ENCODE peak calls at places on chromosomes 12 and 14, in four cellular contexts. C is fibroblast of mammary gland, Y is AG04450, T is fibroblast of lung. K is an unnamed sample.

GRCh38 chr14:106518054-106518943 is 991.9 kb downstream of the TMEM121 start:
- DNase-seq in C (no peak), Y (no peak), T (no peak), K (no peak)

GRCh38 chr14:93160353-93160801 is 24.3 kb downstream of the MOAP1 start:
- DNase-seq in C (peak), Y (no peak), T (no peak), K (peak)

GRCh38 chr14:70416717-70417349 is at the start of gene SYNJ2BP:
- DNase-seq in C (peak), Y (peak), T (peak), K (peak)

GRCh38 chr14:58898655-58899316 is 261.0 kb downstream of the DACT1 start:
- DNase-seq in C (peak), Y (peak), T (peak), K (peak)

GRCh38 chr12:109088818-109089217 is 4.5 kb downstream of the ALKBH2 start:
- DNase-seq in C (peak), Y (no peak), T (no peak), K (no peak)

GRCh38 chr12:119296535-119296934 is 38.0 kb upstream of the CCDC60 start:
- DNase-seq in C (no peak), Y (no peak), T (no peak), K (no peak)

GRCh38 chr12:20367731-20368652 is at the start of gene PDE3A:
- DNase-seq in C (peak), Y (no peak), T (peak), K (peak)

GRCh38 chr12:25434493-25434892 is 118.6 kb downstream of the LMNTD1 start:
- DNase-seq in C (no peak), Y (no peak), T (no peak), K (no peak)

GRCh38 chr12:92585106-92585775 is 117.5 kb upstream of the PLEKHG7 start:
- DNase-seq in C (no peak), Y (no peak), T (no peak), K (no peak)

GRCh38 chr12:77402726-77403125 is 337.4 kb upstream of the E2F7 start:
- DNase-seq in C (peak), Y (no peak), T (peak), K (peak)

GRCh38 chr14:26589998-26590397 is 7.8 kb downstream of the NOVA1 start:
- DNase-seq in C (no peak), Y (no peak), T (no peak), K (no peak)

GRCh38 chr14:99395904-99396530 is 84.6 kb downstream of the SETD3 start:
- DNase-seq in C (peak), Y (no peak), T (peak), K (peak)

GRCh38 chr12:96247567-96247962 is 53.4 kb downstream of the ELK3 start:
- DNase-seq in C (peak), Y (no peak), T (peak), K (no peak)

GRCh38 chr12:131139363-131140068 is 185.8 kb downstream of the ADGRD1 start:
- DNase-seq in C (no peak), Y (no peak), T (no peak), K (no peak)

GRCh38 chr12:130924946-130925345 is 28.8 kb upstream of the ADGRD1 start:
- DNase-seq in C (no peak), Y (no peak), T (no peak), K (no peak)

GRCh38 chr12:92574046-92574783 is 128.6 kb upstream of the PLEKHG7 start:
- DNase-seq in C (peak), Y (no peak), T (peak), K (peak)

GRCh38 chr14:92651793-92652382 is 96.5 kb downstream of the LGMN start:
- DNase-seq in C (no peak), Y (no peak), T (no peak), K (no peak)

GRCh38 chr12:51242150-51242549 is 3.5 kb downstream of the DAZAP2 start:
- DNase-seq in C (no peak), Y (no peak), T (no peak), K (no peak)

GRCh38 chr12:52391618-52392002 is 6.2 kb upstream of the KRT84 start:
- DNase-seq in C (peak), Y (no peak), T (peak), K (no peak)

GRCh38 chr12:26782372-26783132 is 50.4 kb downstream of the ITPR2 start:
- DNase-seq in C (no peak), Y (no peak), T (no peak), K (no peak)

GRCh38 chr14:59028476-59029202 is 159.8 kb upstream of the DAAM1 start:
- DNase-seq in C (peak), Y (peak), T (peak), K (peak)

GRCh38 chr14:68084256-68084655 is 264.7 kb downstream of the RAD51B start:
- DNase-seq in C (peak), Y (no peak), T (peak), K (peak)

GRCh38 chr12:124440841-124441381 is 126.5 kb downstream of the NCOR2 start:
- DNase-seq in C (no peak), Y (no peak), T (peak), K (no peak)

GRCh38 chr12:77888611-77889010 is 57.9 kb downstream of the NAV3 start:
- DNase-seq in C (peak), Y (peak), T (peak), K (peak)

GRCh38 chr14:34865889-34866574 is 9.1 kb downstream of the BAZ1A start:
- DNase-seq in C (no peak), Y (no peak), T (no peak), K (no peak)

GRCh38 chr14:97380539-97380941 is 583.4 kb downstream of the VRK1 start:
- DNase-seq in C (no peak), Y (no peak), T (no peak), K (no peak)

GRCh38 chr12:65858831-65859230 is 34.5 kb downstream of the HMGA2 start:
- DNase-seq in C (peak), Y (no peak), T (peak), K (peak)

GRCh38 chr12:7169951-7170350 is 19.5 kb upstream of the PEX5 start:
- DNase-seq in C (no peak), Y (no peak), T (no peak), K (no peak)

GRCh38 chr14:79186523-79186922 is 1016.4 kb downstream of the NRXN3 start:
- DNase-seq in C (peak), Y (no peak), T (peak), K (peak)

GRCh38 chr14:92348154-92348553 is 25.2 kb downstream of the SLC24A4 start:
- DNase-seq in C (no peak), Y (no peak), T (no peak), K (no peak)

GRCh38 chr14:96501383-96501745 is 818 bp upstream of the PAPOLA start:
- DNase-seq in C (no peak), Y (no peak), T (no peak), K (peak)

GRCh38 chr12:43758247-43758727 is 303 bp downstream of the PUS7L start:
- DNase-seq in C (peak), Y (no peak), T (peak), K (peak)

GRCh38 chr12:52043386-52044212 is 7.6 kb upstream of the NR4A1 start:
- DNase-seq in C (peak), Y (no peak), T (no peak), K (no peak)

GRCh38 chr12:46221255-46222128 is 47.4 kb downstream of the SLC38A1 start:
- DNase-seq in C (peak), Y (no peak), T (peak), K (peak)

GRCh38 chr14:67551123-67551522 is 18.0 kb downstream of the PLEKHH1 start:
- DNase-seq in C (no peak), Y (no peak), T (no peak), K (no peak)

GRCh38 chr14:24071836-24072420 is 566 bp downstream of the CPNE6 start:
- DNase-seq in C (no peak), Y (no peak), T (no peak), K (no peak)

DNA sequence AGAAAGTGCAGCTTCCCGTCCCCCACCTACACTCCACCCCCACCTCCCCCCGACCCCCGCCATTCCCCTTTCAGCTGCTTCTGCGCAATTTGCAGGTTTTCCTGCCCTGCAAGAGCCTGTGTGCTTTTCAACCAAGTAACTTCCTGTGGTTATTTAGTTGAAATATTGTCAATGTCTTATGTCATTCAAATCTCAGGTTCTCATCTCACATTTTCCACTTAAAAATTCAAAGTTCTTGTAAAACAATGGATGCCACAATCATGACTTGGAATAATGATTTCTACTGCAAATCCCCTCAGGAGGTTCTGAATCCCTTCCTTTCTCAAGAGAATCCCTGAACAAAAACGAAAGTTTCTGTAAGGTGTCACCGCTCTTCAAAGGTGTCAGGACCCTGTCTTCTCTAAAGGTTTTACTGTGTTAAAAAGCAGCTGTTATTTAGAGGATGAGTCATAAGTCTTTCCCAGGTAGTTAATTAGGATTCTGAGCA is 31.6 kb downstream of the WBP11 start:
- DNase-seq in C (no peak), Y (no peak), T (no peak), K (no peak)
- H3K4me3 ChIP-seq in C (peak), Y (no peak), T (peak), K (no peak)

DNA sequence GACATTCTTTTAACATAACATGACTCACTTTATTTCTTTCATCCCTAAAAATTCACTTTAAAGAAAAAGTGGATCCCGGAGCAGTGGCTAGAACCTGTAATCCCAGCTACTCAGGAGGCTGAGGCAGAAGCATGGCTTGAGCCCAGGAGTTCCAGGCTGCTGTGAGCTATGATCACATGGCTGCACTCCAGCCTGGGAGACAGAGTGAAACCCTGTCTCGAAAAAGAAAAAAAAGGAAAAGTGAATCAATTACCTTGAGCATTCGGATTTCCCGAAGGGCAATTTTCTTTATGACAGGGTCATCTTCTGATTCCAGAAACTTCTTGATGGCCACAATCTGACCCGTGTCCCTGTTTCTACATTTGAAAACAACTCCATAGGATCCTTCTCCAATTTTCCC is 1.2 kb downstream of the CDKL1 start:
- DNase-seq in C (peak), Y (no peak), T (no peak), K (no peak)
- H3K4me3 ChIP-seq in C (peak), Y (peak), T (peak), K (peak)

GRCh38 chr12:75814856-75815754 is 216.5 kb downstream of the PHLDA1 start:
- DNase-seq in C (peak), Y (peak), T (peak), K (peak)

GRCh38 chr12:75809745-75810144 is 221.8 kb downstream of the PHLDA1 start:
- DNase-seq in C (no peak), Y (no peak), T (no peak), K (no peak)

GRCh38 chr12:75813066-75813465 is 218.5 kb downstream of the PHLDA1 start:
- DNase-seq in C (no peak), Y (no peak), T (no peak), K (no peak)

GRCh38 chr12:75815756-75816155 is 215.8 kb downstream of the PHLDA1 start:
- DNase-seq in C (peak), Y (no peak), T (peak), K (peak)

DNA sequence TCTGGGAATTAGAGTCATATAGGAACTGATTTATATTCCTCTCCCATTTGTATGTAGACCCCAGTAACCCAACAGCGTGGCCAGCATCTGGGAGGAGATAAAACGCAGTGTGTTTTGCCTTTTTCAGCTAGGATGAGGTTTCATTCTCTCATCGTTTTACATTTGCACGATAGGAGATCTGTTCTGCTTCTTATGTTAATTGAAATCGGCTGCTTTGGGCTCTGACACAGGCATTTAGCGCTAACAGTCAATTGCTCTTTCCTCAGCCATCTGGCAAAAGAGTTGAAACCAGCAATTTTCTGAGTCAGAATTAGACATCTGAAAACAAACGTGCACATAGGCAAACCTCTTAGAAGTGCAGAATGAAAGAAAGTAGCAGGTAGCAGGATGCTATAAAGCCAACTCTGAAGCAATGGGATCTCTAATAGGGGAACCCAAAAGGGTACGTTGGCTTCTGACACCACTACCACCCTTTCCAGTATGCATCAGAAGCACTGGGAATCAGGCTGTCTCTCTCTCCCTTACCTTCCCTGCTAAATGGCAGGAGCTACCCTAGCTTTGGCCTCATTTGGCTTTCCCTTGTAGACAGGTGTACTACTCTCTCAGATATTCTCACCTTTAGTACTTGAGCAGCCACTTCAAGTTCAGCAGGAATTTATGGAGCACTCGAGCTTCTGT is 219.1 kb downstream of the PHLDA1 start:
- DNase-seq in C (peak), Y (peak), T (peak), K (no peak)
- H3K4me3 ChIP-seq in C (peak), Y (peak), T (peak), K (no peak)

DNA sequence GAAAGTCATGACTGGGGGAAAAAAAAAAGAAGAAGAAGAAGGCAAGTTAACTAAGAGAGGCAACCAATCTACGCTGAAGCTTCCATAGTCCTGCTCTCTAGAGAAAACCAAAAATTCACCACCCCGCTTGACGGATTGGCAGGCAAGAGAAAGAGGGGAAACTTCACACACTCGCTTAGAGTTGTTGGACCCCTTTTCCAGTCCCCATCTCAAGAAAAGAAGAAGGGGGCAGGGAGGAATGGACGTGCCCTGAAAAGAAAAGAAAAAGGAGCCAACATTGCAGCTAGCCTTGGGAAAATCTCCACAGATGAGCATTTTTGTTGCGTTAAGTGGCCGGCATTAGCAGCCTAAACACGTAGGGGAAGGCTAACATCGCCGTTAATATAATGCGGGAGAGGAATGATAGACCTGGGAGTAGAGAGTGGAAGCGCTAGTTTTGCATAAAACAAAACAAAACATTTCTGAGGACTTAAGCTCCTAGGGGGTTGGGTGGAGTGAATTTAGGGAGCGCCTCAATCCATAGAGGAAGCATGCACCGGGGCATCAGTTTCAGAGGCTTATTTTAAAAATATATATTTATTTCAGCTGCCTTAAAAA is 11.3 kb upstream of the FOXG1 start:
- DNase-seq in C (no peak), Y (no peak), T (no peak), K (no peak)
- H3K4me3 ChIP-seq in C (no peak), Y (no peak), T (no peak), K (no peak)

GRCh38 chr14:90399541-90400444 is 3.0 kb downstream of the CALM1 start:
- DNase-seq in C (peak), Y (peak), T (peak), K (peak)
- H3K4me3 ChIP-seq in C (peak), Y (peak), T (peak), K (peak)

GRCh38 chr12:54020587-54020969 is 7.7 kb upstream of the HOXC6 start:
- DNase-seq in C (no peak), Y (no peak), T (no peak), K (no peak)
- H3K4me3 ChIP-seq in C (peak), Y (no peak), T (no peak), K (no peak)